ENCODE peak calls at places on chromosomes 4 and X, in five cellular contexts. One of them, this sample, is unnamed.

GRCh38 chrX:18617351-18617750 is 54.6 kb downstream of the RS1 start:
- DNase-seq in HS-5: peak
- DNase-seq in fibroblast of pulmonary artery: peak
- DNase-seq in HCEC 1CT: peak
- DNase-seq in activated CD4-positive, alpha-beta T cell treated with anti-CD3 and anti-CD28 coated beads for 1 hour: no peak
- DNase-seq in this sample: no peak

GRCh38 chr4:177283167-177283566 is 26.5 kb upstream of the NEIL3 start:
- DNase-seq in activated CD4-positive, alpha-beta T cell treated with anti-CD3 and anti-CD28 coated beads for 1 hour: no peak
- DNase-seq in fibroblast of pulmonary artery: peak
- DNase-seq in HCEC 1CT: peak
- DNase-seq in HS-5: no peak
- DNase-seq in this sample: no peak

GRCh38 chr4:83138979-83139378 is 24.4 kb upstream of the PLAC8 start:
- DNase-seq in HS-5: no peak
- DNase-seq in activated CD4-positive, alpha-beta T cell treated with anti-CD3 and anti-CD28 coated beads for 1 hour: no peak
- DNase-seq in fibroblast of pulmonary artery: no peak
- DNase-seq in HCEC 1CT: no peak
- DNase-seq in this sample: no peak

GRCh38 chr4:183797445-183798248 is 107.5 kb upstream of the STOX2 start:
- DNase-seq in fibroblast of pulmonary artery: peak
- DNase-seq in HCEC 1CT: no peak
- DNase-seq in HS-5: peak
- DNase-seq in activated CD4-positive, alpha-beta T cell treated with anti-CD3 and anti-CD28 coated beads for 1 hour: no peak
- DNase-seq in this sample: peak

GRCh38 chrX:20515841-20516461 is 249.2 kb upstream of the RPS6KA3 start:
- DNase-seq in fibroblast of pulmonary artery: peak
- DNase-seq in HCEC 1CT: peak
- DNase-seq in HS-5: peak
- DNase-seq in activated CD4-positive, alpha-beta T cell treated with anti-CD3 and anti-CD28 coated beads for 1 hour: no peak
- DNase-seq in this sample: no peak

GRCh38 chr4:3875466-3875865 is 109.3 kb downstream of the ADRA2C start:
- DNase-seq in HCEC 1CT: no peak
- DNase-seq in activated CD4-positive, alpha-beta T cell treated with anti-CD3 and anti-CD28 coated beads for 1 hour: no peak
- DNase-seq in fibroblast of pulmonary artery: no peak
- DNase-seq in HS-5: no peak
- DNase-seq in this sample: peak

GRCh38 chr4:48031802-48032525 is 15.4 kb downstream of the NIPAL1 start:
- DNase-seq in fibroblast of pulmonary artery: peak
- DNase-seq in activated CD4-positive, alpha-beta T cell treated with anti-CD3 and anti-CD28 coated beads for 1 hour: no peak
- DNase-seq in HS-5: no peak
- DNase-seq in HCEC 1CT: no peak
- DNase-seq in this sample: no peak

GRCh38 chrX:24148535-24149345 is 789 bp upstream of the ZFX start:
- DNase-seq in activated CD4-positive, alpha-beta T cell treated with anti-CD3 and anti-CD28 coated beads for 1 hour: no peak
- DNase-seq in HS-5: peak
- DNase-seq in HCEC 1CT: peak
- DNase-seq in fibroblast of pulmonary artery: peak
- DNase-seq in this sample: no peak

GRCh38 chr4:98446499-98447375 is 185.6 kb downstream of the RAP1GDS1 start:
- DNase-seq in HCEC 1CT: peak
- DNase-seq in fibroblast of pulmonary artery: peak
- DNase-seq in HS-5: no peak
- DNase-seq in activated CD4-positive, alpha-beta T cell treated with anti-CD3 and anti-CD28 coated beads for 1 hour: peak
- DNase-seq in this sample: no peak

GRCh38 chr4:2847297-2847871 is 3.7 kb downstream of the ADD1 start:
- DNase-seq in HS-5: no peak
- DNase-seq in activated CD4-positive, alpha-beta T cell treated with anti-CD3 and anti-CD28 coated beads for 1 hour: no peak
- DNase-seq in fibroblast of pulmonary artery: no peak
- DNase-seq in HCEC 1CT: no peak
- DNase-seq in this sample: no peak

GRCh38 chr4:147943159-147943638 is 211.3 kb downstream of the ARHGAP10 start:
- DNase-seq in HS-5: no peak
- DNase-seq in HCEC 1CT: no peak
- DNase-seq in fibroblast of pulmonary artery: no peak
- DNase-seq in activated CD4-positive, alpha-beta T cell treated with anti-CD3 and anti-CD28 coated beads for 1 hour: no peak
- DNase-seq in this sample: no peak

GRCh38 chr4:101285985-101286384 is 61.3 kb downstream of the PPP3CA start:
- DNase-seq in HS-5: no peak
- DNase-seq in fibroblast of pulmonary artery: no peak
- DNase-seq in HCEC 1CT: no peak
- DNase-seq in activated CD4-positive, alpha-beta T cell treated with anti-CD3 and anti-CD28 coated beads for 1 hour: no peak
- DNase-seq in this sample: no peak

GRCh38 chr4:677431-678293 is 3.3 kb downstream of the MYL5 start:
- DNase-seq in fibroblast of pulmonary artery: no peak
- DNase-seq in HCEC 1CT: no peak
- DNase-seq in HS-5: no peak
- DNase-seq in activated CD4-positive, alpha-beta T cell treated with anti-CD3 and anti-CD28 coated beads for 1 hour: no peak
- DNase-seq in this sample: no peak

GRCh38 chrX:145825896-145826295 is 8.3 kb downstream of the SLITRK2 start:
- DNase-seq in activated CD4-positive, alpha-beta T cell treated with anti-CD3 and anti-CD28 coated beads for 1 hour: no peak
- DNase-seq in fibroblast of pulmonary artery: no peak
- DNase-seq in HS-5: no peak
- DNase-seq in HCEC 1CT: no peak
- DNase-seq in this sample: no peak

GRCh38 chr4:113278324-113278934 is 229.0 kb downstream of the ANK2 start:
- DNase-seq in HCEC 1CT: peak
- DNase-seq in fibroblast of pulmonary artery: peak
- DNase-seq in HS-5: peak
- DNase-seq in activated CD4-positive, alpha-beta T cell treated with anti-CD3 and anti-CD28 coated beads for 1 hour: no peak
- DNase-seq in this sample: peak

GRCh38 chr4:67451464-67451863 is 93.8 kb downstream of the CENPC start:
- DNase-seq in activated CD4-positive, alpha-beta T cell treated with anti-CD3 and anti-CD28 coated beads for 1 hour: no peak
- DNase-seq in fibroblast of pulmonary artery: no peak
- DNase-seq in HS-5: peak
- DNase-seq in HCEC 1CT: peak
- DNase-seq in this sample: no peak

GRCh38 chr4:37365888-37366287 is 121.3 kb downstream of the NWD2 start:
- DNase-seq in activated CD4-positive, alpha-beta T cell treated with anti-CD3 and anti-CD28 coated beads for 1 hour: no peak
- DNase-seq in fibroblast of pulmonary artery: peak
- DNase-seq in HS-5: no peak
- DNase-seq in HCEC 1CT: no peak
- DNase-seq in this sample: no peak

GRCh38 chr4:31193516-31193915 is 473.3 kb downstream of the PCDH7 start:
- DNase-seq in HCEC 1CT: no peak
- DNase-seq in HS-5: no peak
- DNase-seq in activated CD4-positive, alpha-beta T cell treated with anti-CD3 and anti-CD28 coated beads for 1 hour: no peak
- DNase-seq in fibroblast of pulmonary artery: no peak
- DNase-seq in this sample: no peak

This sample was measured in ecto neural progenitor cell.